ENCODE peak calls at places on chromosome 9, in nine cellular contexts. One of them, this sample, is unnamed.

GRCh38 chr9:135126480-135127187 is 39.2 kb downstream of the OLFM1 start:
- DNase-seq in M059J: peak; percentile 84
- DNase-seq in SK-N-DZ: no peak
- DNase-seq in stimulated activated CD4-positive, alpha-beta T cell treated with anti-CD3 and anti-CD28 coated beads, Interleukin-2, amount 100 ng/mL, for 48 hours: no peak
- DNase-seq in activated effector memory CD4-positive, alpha-beta T cell treated with Interleukin-2 at 50 U/mL for 16 hours: no peak
- DNase-seq in NCI-H748 treated with DMSO at 0.1 percent for 48 hours: no peak
- DNase-seq in HuH-7: no peak
- DNase-seq in NCI-H526: no peak
- DNase-seq in occipital lobe: peak; percentile 68
- DNase-seq in this sample: no peak

GRCh38 chr9:131624636-131625241 is 79.4 kb downstream of the PRRT1B start:
- DNase-seq in M059J: peak; percentile 69
- DNase-seq in SK-N-DZ: no peak
- DNase-seq in stimulated activated CD4-positive, alpha-beta T cell treated with anti-CD3 and anti-CD28 coated beads, Interleukin-2, amount 100 ng/mL, for 48 hours: no peak
- DNase-seq in activated effector memory CD4-positive, alpha-beta T cell treated with Interleukin-2 at 50 U/mL for 16 hours: no peak
- DNase-seq in NCI-H748 treated with DMSO at 0.1 percent for 48 hours: no peak
- DNase-seq in HuH-7: no peak
- DNase-seq in NCI-H526: no peak
- DNase-seq in occipital lobe: no peak
- DNase-seq in this sample: no peak

GRCh38 chr9:97293207-97293721 is 14.2 kb upstream of the CCDC180 start:
- DNase-seq in M059J: peak; percentile 94
- DNase-seq in SK-N-DZ: no peak
- DNase-seq in stimulated activated CD4-positive, alpha-beta T cell treated with anti-CD3 and anti-CD28 coated beads, Interleukin-2, amount 100 ng/mL, for 48 hours: no peak
- DNase-seq in activated effector memory CD4-positive, alpha-beta T cell treated with Interleukin-2 at 50 U/mL for 16 hours: no peak
- DNase-seq in NCI-H748 treated with DMSO at 0.1 percent for 48 hours: peak; percentile 62
- DNase-seq in HuH-7: peak; percentile 22
- DNase-seq in NCI-H526: no peak
- DNase-seq in occipital lobe: no peak
- DNase-seq in this sample: no peak

GRCh38 chr9:97761879-97762278 is 64.7 kb upstream of the XPA start:
- DNase-seq in M059J: no peak
- DNase-seq in SK-N-DZ: no peak
- DNase-seq in stimulated activated CD4-positive, alpha-beta T cell treated with anti-CD3 and anti-CD28 coated beads, Interleukin-2, amount 100 ng/mL, for 48 hours: no peak
- DNase-seq in activated effector memory CD4-positive, alpha-beta T cell treated with Interleukin-2 at 50 U/mL for 16 hours: no peak
- DNase-seq in NCI-H748 treated with DMSO at 0.1 percent for 48 hours: no peak
- DNase-seq in HuH-7: no peak
- DNase-seq in NCI-H526: no peak
- DNase-seq in occipital lobe: no peak
- DNase-seq in this sample: no peak

GRCh38 chr9:16223074-16223871 is 647.2 kb downstream of the BNC2 start:
- DNase-seq in M059J: no peak
- DNase-seq in SK-N-DZ: no peak
- DNase-seq in stimulated activated CD4-positive, alpha-beta T cell treated with anti-CD3 and anti-CD28 coated beads, Interleukin-2, amount 100 ng/mL, for 48 hours: no peak
- DNase-seq in activated effector memory CD4-positive, alpha-beta T cell treated with Interleukin-2 at 50 U/mL for 16 hours: no peak
- DNase-seq in NCI-H748 treated with DMSO at 0.1 percent for 48 hours: peak; percentile 24
- DNase-seq in HuH-7: no peak
- DNase-seq in NCI-H526: peak; percentile 96
- DNase-seq in occipital lobe: no peak
- DNase-seq in this sample: no peak

GRCh38 chr9:76181020-76181641 is 213.1 kb downstream of the RFK start:
- DNase-seq in M059J: peak; percentile 78
- DNase-seq in SK-N-DZ: no peak
- DNase-seq in stimulated activated CD4-positive, alpha-beta T cell treated with anti-CD3 and anti-CD28 coated beads, Interleukin-2, amount 100 ng/mL, for 48 hours: no peak
- DNase-seq in activated effector memory CD4-positive, alpha-beta T cell treated with Interleukin-2 at 50 U/mL for 16 hours: no peak
- DNase-seq in NCI-H748 treated with DMSO at 0.1 percent for 48 hours: no peak
- DNase-seq in HuH-7: peak; percentile 20
- DNase-seq in NCI-H526: no peak
- DNase-seq in occipital lobe: no peak
- DNase-seq in this sample: no peak

GRCh38 chr9:89428901-89429890 is 68.7 kb downstream of the SEMA4D start:
- DNase-seq in M059J: peak; percentile 29
- DNase-seq in SK-N-DZ: no peak
- DNase-seq in stimulated activated CD4-positive, alpha-beta T cell treated with anti-CD3 and anti-CD28 coated beads, Interleukin-2, amount 100 ng/mL, for 48 hours: no peak
- DNase-seq in activated effector memory CD4-positive, alpha-beta T cell treated with Interleukin-2 at 50 U/mL for 16 hours: peak; percentile 42
- DNase-seq in NCI-H748 treated with DMSO at 0.1 percent for 48 hours: no peak
- DNase-seq in HuH-7: no peak
- DNase-seq in NCI-H526: no peak
- DNase-seq in occipital lobe: no peak
- DNase-seq in this sample: peak; percentile 70

GRCh38 chr9:79362100-79363081 is 209.4 kb upstream of the TLE4 start:
- DNase-seq in M059J: peak; percentile 67
- DNase-seq in SK-N-DZ: no peak
- DNase-seq in stimulated activated CD4-positive, alpha-beta T cell treated with anti-CD3 and anti-CD28 coated beads, Interleukin-2, amount 100 ng/mL, for 48 hours: no peak
- DNase-seq in activated effector memory CD4-positive, alpha-beta T cell treated with Interleukin-2 at 50 U/mL for 16 hours: no peak
- DNase-seq in NCI-H748 treated with DMSO at 0.1 percent for 48 hours: peak; percentile 81
- DNase-seq in HuH-7: no peak
- DNase-seq in NCI-H526: no peak
- DNase-seq in occipital lobe: no peak
- DNase-seq in this sample: peak; percentile 11

GRCh38 chr9:123685489-123686083 is 244.3 kb downstream of the DENND1A start:
- DNase-seq in M059J: no peak
- DNase-seq in SK-N-DZ: no peak
- DNase-seq in stimulated activated CD4-positive, alpha-beta T cell treated with anti-CD3 and anti-CD28 coated beads, Interleukin-2, amount 100 ng/mL, for 48 hours: no peak
- DNase-seq in activated effector memory CD4-positive, alpha-beta T cell treated with Interleukin-2 at 50 U/mL for 16 hours: no peak
- DNase-seq in NCI-H748 treated with DMSO at 0.1 percent for 48 hours: no peak
- DNase-seq in HuH-7: no peak
- DNase-seq in NCI-H526: no peak
- DNase-seq in occipital lobe: no peak
- DNase-seq in this sample: no peak

GRCh38 chr9:136078498-136079011 is 16.5 kb downstream of the NACC2 start:
- DNase-seq in M059J: no peak
- DNase-seq in SK-N-DZ: no peak
- DNase-seq in stimulated activated CD4-positive, alpha-beta T cell treated with anti-CD3 and anti-CD28 coated beads, Interleukin-2, amount 100 ng/mL, for 48 hours: no peak
- DNase-seq in activated effector memory CD4-positive, alpha-beta T cell treated with Interleukin-2 at 50 U/mL for 16 hours: no peak
- DNase-seq in NCI-H748 treated with DMSO at 0.1 percent for 48 hours: no peak
- DNase-seq in HuH-7: no peak
- DNase-seq in NCI-H526: peak; percentile 64
- DNase-seq in occipital lobe: no peak
- DNase-seq in this sample: no peak

GRCh38 chr9:134301387-134302129 is 24.7 kb upstream of the RXRA start:
- DNase-seq in M059J: peak; percentile 71
- DNase-seq in SK-N-DZ: no peak
- DNase-seq in stimulated activated CD4-positive, alpha-beta T cell treated with anti-CD3 and anti-CD28 coated beads, Interleukin-2, amount 100 ng/mL, for 48 hours: peak; percentile 41
- DNase-seq in activated effector memory CD4-positive, alpha-beta T cell treated with Interleukin-2 at 50 U/mL for 16 hours: peak; percentile 60
- DNase-seq in NCI-H748 treated with DMSO at 0.1 percent for 48 hours: no peak
- DNase-seq in HuH-7: no peak
- DNase-seq in NCI-H526: no peak
- DNase-seq in occipital lobe: no peak
- DNase-seq in this sample: no peak

GRCh38 chr9:87011551-87011950 is 64.2 kb upstream of the GAS1 start:
- DNase-seq in M059J: no peak
- DNase-seq in SK-N-DZ: no peak
- DNase-seq in stimulated activated CD4-positive, alpha-beta T cell treated with anti-CD3 and anti-CD28 coated beads, Interleukin-2, amount 100 ng/mL, for 48 hours: no peak
- DNase-seq in activated effector memory CD4-positive, alpha-beta T cell treated with Interleukin-2 at 50 U/mL for 16 hours: no peak
- DNase-seq in NCI-H748 treated with DMSO at 0.1 percent for 48 hours: no peak
- DNase-seq in HuH-7: no peak
- DNase-seq in NCI-H526: no peak
- DNase-seq in occipital lobe: no peak
- DNase-seq in this sample: no peak

GRCh38 chr9:82117528-82117927 is 129.0 kb downstream of the SPATA31D1 start:
- DNase-seq in M059J: no peak
- DNase-seq in SK-N-DZ: no peak
- DNase-seq in stimulated activated CD4-positive, alpha-beta T cell treated with anti-CD3 and anti-CD28 coated beads, Interleukin-2, amount 100 ng/mL, for 48 hours: no peak
- DNase-seq in activated effector memory CD4-positive, alpha-beta T cell treated with Interleukin-2 at 50 U/mL for 16 hours: no peak
- DNase-seq in NCI-H748 treated with DMSO at 0.1 percent for 48 hours: no peak
- DNase-seq in HuH-7: no peak
- DNase-seq in NCI-H526: no peak
- DNase-seq in occipital lobe: no peak
- DNase-seq in this sample: no peak

GRCh38 chr9:80061096-80061495 is 489.3 kb downstream of the TLE4 start:
- DNase-seq in M059J: no peak
- DNase-seq in SK-N-DZ: no peak
- DNase-seq in stimulated activated CD4-positive, alpha-beta T cell treated with anti-CD3 and anti-CD28 coated beads, Interleukin-2, amount 100 ng/mL, for 48 hours: no peak
- DNase-seq in activated effector memory CD4-positive, alpha-beta T cell treated with Interleukin-2 at 50 U/mL for 16 hours: no peak
- DNase-seq in NCI-H748 treated with DMSO at 0.1 percent for 48 hours: no peak
- DNase-seq in HuH-7: no peak
- DNase-seq in NCI-H526: no peak
- DNase-seq in occipital lobe: no peak
- DNase-seq in this sample: no peak

GRCh38 chr9:132032584-132032945 is 47.1 kb downstream of the MED27 start:
- DNase-seq in M059J: no peak
- DNase-seq in SK-N-DZ: no peak
- DNase-seq in stimulated activated CD4-positive, alpha-beta T cell treated with anti-CD3 and anti-CD28 coated beads, Interleukin-2, amount 100 ng/mL, for 48 hours: no peak
- DNase-seq in activated effector memory CD4-positive, alpha-beta T cell treated with Interleukin-2 at 50 U/mL for 16 hours: no peak
- DNase-seq in NCI-H748 treated with DMSO at 0.1 percent for 48 hours: no peak
- DNase-seq in HuH-7: no peak
- DNase-seq in NCI-H526: peak; percentile 29
- DNase-seq in occipital lobe: no peak
- DNase-seq in this sample: no peak

GRCh38 chr9:277595-278330 is 63.1 kb downstream of the DOCK8 start:
- DNase-seq in M059J: no peak
- DNase-seq in SK-N-DZ: no peak
- DNase-seq in stimulated activated CD4-positive, alpha-beta T cell treated with anti-CD3 and anti-CD28 coated beads, Interleukin-2, amount 100 ng/mL, for 48 hours: no peak
- DNase-seq in activated effector memory CD4-positive, alpha-beta T cell treated with Interleukin-2 at 50 U/mL for 16 hours: no peak
- DNase-seq in NCI-H748 treated with DMSO at 0.1 percent for 48 hours: no peak
- DNase-seq in HuH-7: no peak
- DNase-seq in NCI-H526: no peak
- DNase-seq in occipital lobe: no peak
- DNase-seq in this sample: no peak

GRCh38 chr9:5698810-5699556 is 70.1 kb downstream of the RIC1 start:
- DNase-seq in M059J: no peak
- DNase-seq in SK-N-DZ: no peak
- DNase-seq in stimulated activated CD4-positive, alpha-beta T cell treated with anti-CD3 and anti-CD28 coated beads, Interleukin-2, amount 100 ng/mL, for 48 hours: no peak
- DNase-seq in activated effector memory CD4-positive, alpha-beta T cell treated with Interleukin-2 at 50 U/mL for 16 hours: no peak
- DNase-seq in NCI-H748 treated with DMSO at 0.1 percent for 48 hours: no peak
- DNase-seq in HuH-7: no peak
- DNase-seq in NCI-H526: no peak
- DNase-seq in occipital lobe: no peak
- DNase-seq in this sample: no peak

GRCh38 chr9:79581388-79581787 is 9.6 kb downstream of the TLE4 start:
- DNase-seq in M059J: peak; percentile 58
- DNase-seq in SK-N-DZ: no peak
- DNase-seq in stimulated activated CD4-positive, alpha-beta T cell treated with anti-CD3 and anti-CD28 coated beads, Interleukin-2, amount 100 ng/mL, for 48 hours: no peak
- DNase-seq in activated effector memory CD4-positive, alpha-beta T cell treated with Interleukin-2 at 50 U/mL for 16 hours: no peak
- DNase-seq in NCI-H748 treated with DMSO at 0.1 percent for 48 hours: no peak
- DNase-seq in HuH-7: no peak
- DNase-seq in NCI-H526: no peak
- DNase-seq in occipital lobe: no peak
- DNase-seq in this sample: no peak

GRCh38 chr9:23686257-23686656 is 139.8 kb downstream of the ELAVL2 start:
- DNase-seq in M059J: peak; percentile 96
- DNase-seq in SK-N-DZ: no peak
- DNase-seq in stimulated activated CD4-positive, alpha-beta T cell treated with anti-CD3 and anti-CD28 coated beads, Interleukin-2, amount 100 ng/mL, for 48 hours: no peak
- DNase-seq in activated effector memory CD4-positive, alpha-beta T cell treated with Interleukin-2 at 50 U/mL for 16 hours: no peak
- DNase-seq in NCI-H748 treated with DMSO at 0.1 percent for 48 hours: no peak
- DNase-seq in HuH-7: no peak
- DNase-seq in NCI-H526: no peak
- DNase-seq in occipital lobe: no peak
- DNase-seq in this sample: no peak

This sample was measured in iPS DF 6.9.